ENCODE peak calls at places on chromosomes 13 and 19, in four cellular contexts. One of them, this sample, is unnamed.

GRCh38 chr19:38193445-38193844 is 30.6 kb downstream of the DPF1 start:
- DNase-seq in GM23248: no peak
- DNase-seq in ovary: no peak
- DNase-seq in upper lobe of right lung: no peak
- DNase-seq in this sample: no peak

GRCh38 chr19:17263712-17264640 is 569 bp downstream of the USHBP1 start:
- DNase-seq in GM23248: no peak
- DNase-seq in ovary: no peak
- DNase-seq in upper lobe of right lung: no peak
- DNase-seq in this sample: no peak

GRCh38 chr13:26558912-26559485 is 1.5 kb downstream of the WASF3 start:
- DNase-seq in GM23248: peak; percentile 16
- DNase-seq in ovary: no peak
- DNase-seq in upper lobe of right lung: no peak
- DNase-seq in this sample: no peak

GRCh38 chr13:35723061-35723461 is 246.6 kb upstream of the MAB21L1 start:
- DNase-seq in GM23248: peak; percentile 48
- DNase-seq in ovary: peak; percentile 68
- DNase-seq in upper lobe of right lung: no peak
- DNase-seq in this sample: no peak

GRCh38 chr19:3682741-3683404 is 17.4 kb downstream of the PIP5K1C start:
- DNase-seq in GM23248: no peak
- DNase-seq in ovary: peak; percentile 57
- DNase-seq in upper lobe of right lung: no peak
- DNase-seq in this sample: peak; percentile 67

GRCh38 chr13:86870388-86870966 is 800.7 kb upstream of the SLITRK5 start:
- DNase-seq in GM23248: peak; percentile 64
- DNase-seq in ovary: no peak
- DNase-seq in upper lobe of right lung: no peak
- DNase-seq in this sample: peak; percentile 34

GRCh38 chr13:40432018-40432978 is 234.1 kb downstream of the FOXO1 start:
- DNase-seq in GM23248: no peak
- DNase-seq in ovary: no peak
- DNase-seq in upper lobe of right lung: no peak
- DNase-seq in this sample: no peak

GRCh38 chr13:98108330-98108729 is 34.6 kb upstream of the FARP1 start:
- DNase-seq in GM23248: peak; percentile 35
- DNase-seq in ovary: no peak
- DNase-seq in upper lobe of right lung: no peak
- DNase-seq in this sample: no peak

GRCh38 chr13:112942689-112943308 is 26.2 kb upstream of the MCF2L start:
- DNase-seq in GM23248: peak; percentile 95
- DNase-seq in ovary: peak; percentile 97
- DNase-seq in upper lobe of right lung: peak; percentile 98
- DNase-seq in this sample: peak; percentile 95

GRCh38 chr19:49896863-49897621 is at the start of gene IL4I1:
- DNase-seq in GM23248: peak; percentile 28
- DNase-seq in ovary: no peak
- DNase-seq in upper lobe of right lung: peak; percentile 73
- DNase-seq in this sample: no peak

GRCh38 chr13:73142091-73142490 is 83.3 kb downstream of the KLF5 start:
- DNase-seq in GM23248: no peak
- DNase-seq in ovary: no peak
- DNase-seq in upper lobe of right lung: no peak
- DNase-seq in this sample: peak; percentile 23

GRCh38 chr13:20121154-20121515 is 39.7 kb downstream of the GJA3 start:
- DNase-seq in GM23248: peak; percentile 27
- DNase-seq in ovary: no peak
- DNase-seq in upper lobe of right lung: no peak
- DNase-seq in this sample: no peak

GRCh38 chr13:113584205-113584869 is at the start of gene TFDP1:
- DNase-seq in GM23248: peak; percentile 84
- DNase-seq in ovary: peak; percentile 67
- DNase-seq in upper lobe of right lung: peak; percentile 90
- DNase-seq in this sample: peak; percentile 86

GRCh38 chr19:5017235-5017634 is 48.3 kb downstream of the KDM4B start:
- DNase-seq in GM23248: peak; percentile 23
- DNase-seq in ovary: no peak
- DNase-seq in upper lobe of right lung: no peak
- DNase-seq in this sample: no peak

GRCh38 chr19:1813197-1813836 is 1.2 kb upstream of the ATP8B3 start:
- DNase-seq in GM23248: no peak
- DNase-seq in ovary: no peak
- DNase-seq in upper lobe of right lung: no peak
- DNase-seq in this sample: no peak
- H3K4me3 ChIP-seq in GM23248: peak overlapping the region; percentile 77
- H3K4me3 ChIP-seq in ovary: peak overlapping the region; percentile 46
- H3K4me3 ChIP-seq in upper lobe of right lung: peak overlapping the region; percentile 53
- H3K4me3 ChIP-seq in this sample: peak overlapping the region; percentile 52

GRCh38 chr19:46601318-46602224 is at the start of gene CALM3:
- DNase-seq in GM23248: no peak
- DNase-seq in ovary: no peak
- DNase-seq in upper lobe of right lung: peak; percentile 72
- DNase-seq in this sample: peak; percentile 37

GRCh38 chr19:46603752-46604241 is 2.7 kb downstream of the CALM3 start:
- DNase-seq in GM23248: peak; percentile 49
- DNase-seq in ovary: no peak
- DNase-seq in upper lobe of right lung: peak; percentile 50
- DNase-seq in this sample: no peak

GRCh38 chr19:46602392-46603194 is 1.5 kb downstream of the CALM3 start:
- DNase-seq in GM23248: peak; percentile 73
- DNase-seq in ovary: no peak
- DNase-seq in upper lobe of right lung: peak; percentile 67
- DNase-seq in this sample: no peak

GRCh38 chr19:46604781-46605355 is 3.7 kb downstream of the CALM3 start:
- DNase-seq in GM23248: no peak
- DNase-seq in ovary: no peak
- DNase-seq in upper lobe of right lung: peak; percentile 42
- DNase-seq in this sample: no peak

GRCh38 chr19:46603195-46603637 is 2.1 kb downstream of the CALM3 start:
- DNase-seq in GM23248: no peak
- DNase-seq in ovary: no peak
- DNase-seq in upper lobe of right lung: peak; percentile 33
- DNase-seq in this sample: no peak
- H3K27ac ChIP-seq in GM23248: peak overlapping the region; percentile 92
- H3K27ac ChIP-seq in ovary: peak overlapping the region; percentile 97
- H3K27ac ChIP-seq in upper lobe of right lung: peak overlapping the region; percentile 18
- H3K27ac ChIP-seq in this sample: no peak overlapping the region

DNA sequence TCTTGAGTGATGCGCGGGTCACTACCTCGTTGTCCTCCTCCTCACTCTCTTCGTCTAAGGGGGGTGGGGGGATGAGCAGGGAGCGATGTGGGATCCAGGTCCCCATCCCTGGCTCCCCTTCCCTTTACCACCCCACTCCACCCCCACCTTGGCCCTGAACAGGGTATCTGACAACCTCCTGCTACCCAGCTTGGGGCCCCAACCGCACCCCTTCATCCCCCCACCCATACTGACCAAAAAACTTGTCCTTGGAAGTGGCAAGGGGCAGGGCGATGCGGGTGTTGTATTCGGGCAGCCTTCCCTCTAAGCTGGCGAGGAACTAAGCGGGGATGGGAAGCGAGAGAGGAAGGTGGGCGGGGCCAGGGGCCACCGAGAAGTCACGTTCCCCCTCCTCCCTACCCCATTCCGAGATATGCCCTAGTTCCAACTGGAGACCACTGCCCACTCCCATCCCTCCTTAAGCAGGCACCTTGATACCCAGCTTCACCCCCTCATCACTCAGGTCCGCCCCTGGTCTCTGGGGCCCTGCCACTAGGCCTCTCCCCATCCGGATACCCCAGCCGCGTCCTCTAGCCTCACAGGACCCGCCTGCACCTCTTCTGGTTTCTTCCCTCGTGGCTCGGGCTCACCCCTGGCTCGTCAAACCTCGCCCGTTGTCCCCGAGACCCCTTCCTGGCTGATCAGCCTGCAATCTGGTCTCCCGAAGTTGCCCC is 1.9 kb upstream of the RGL3 start:
- DNase-seq in GM23248: no peak
- DNase-seq in ovary: no peak
- DNase-seq in upper lobe of right lung: no peak
- DNase-seq in this sample: no peak
- H3K4me3 ChIP-seq in GM23248: peak overlapping the region; percentile 54
- H3K4me3 ChIP-seq in ovary: peak overlapping the region; percentile 12
- H3K4me3 ChIP-seq in upper lobe of right lung: peak overlapping the region; percentile 36
- H3K4me3 ChIP-seq in this sample: peak overlapping the region; percentile 42

GRCh38 chr19:35123573-35123972 is 8.0 kb downstream of the FXYD3 start:
- DNase-seq in GM23248: peak; percentile 85
- DNase-seq in ovary: no peak
- DNase-seq in upper lobe of right lung: no peak
- DNase-seq in this sample: no peak
- H3K27ac ChIP-seq in GM23248: peak overlapping the region; percentile 71
- H3K27ac ChIP-seq in ovary: peak overlapping the region; percentile 65
- H3K27ac ChIP-seq in upper lobe of right lung: peak overlapping the region; percentile 85
- H3K27ac ChIP-seq in this sample: no peak overlapping the region

GRCh38 chr19:13961826-13962737 is 9.8 kb downstream of the DCAF15 start:
- DNase-seq in GM23248: no peak
- DNase-seq in ovary: peak; percentile 33
- DNase-seq in upper lobe of right lung: no peak
- DNase-seq in this sample: no peak
- H3K4me3 ChIP-seq in GM23248: no peak overlapping the region
- H3K4me3 ChIP-seq in ovary: peak overlapping the region; percentile 17
- H3K4me3 ChIP-seq in upper lobe of right lung: no peak overlapping the region
- H3K4me3 ChIP-seq in this sample: no peak overlapping the region

This sample was measured in SJCRH30.